ENCODE peak calls at places on chromosomes 11 and 22, in seven cellular contexts. One of them, this sample, is unnamed.

GRCh38 chr22:20957118-20957690 is 9.9 kb upstream of the AIFM3 start:
- DNase-seq in stimulated activated CD4-positive, alpha-beta T cell treated with anti-CD3 and anti-CD28 coated beads, Interleukin-1b, Interleukin-23, amount 100 ng/mL, for 24 hours: no peak
- DNase-seq in GM12891: no peak
- DNase-seq in nephron progenitor cell: peak
- DNase-seq in AG20443: peak
- DNase-seq in LHCN-M2: no peak
- DNase-seq in skeletal muscle cell: no peak
- DNase-seq in this sample: no peak

GRCh38 chr22:29780781-29781676 is 13.9 kb downstream of the UQCR10 start:
- DNase-seq in GM12891: no peak
- DNase-seq in LHCN-M2: peak
- DNase-seq in stimulated activated CD4-positive, alpha-beta T cell treated with anti-CD3 and anti-CD28 coated beads, Interleukin-1b, Interleukin-23, amount 100 ng/mL, for 24 hours: no peak
- DNase-seq in skeletal muscle cell: peak
- DNase-seq in AG20443: peak
- DNase-seq in nephron progenitor cell: no peak
- DNase-seq in this sample: no peak

GRCh38 chr11:35791088-35791958 is 128.7 kb downstream of the TRIM44 start:
- DNase-seq in LHCN-M2: no peak
- DNase-seq in GM12891: no peak
- DNase-seq in skeletal muscle cell: no peak
- DNase-seq in AG20443: no peak
- DNase-seq in stimulated activated CD4-positive, alpha-beta T cell treated with anti-CD3 and anti-CD28 coated beads, Interleukin-1b, Interleukin-23, amount 100 ng/mL, for 24 hours: no peak
- DNase-seq in nephron progenitor cell: no peak
- DNase-seq in this sample: no peak

GRCh38 chr11:31643831-31644230 is 134.3 kb downstream of the ELP4 start:
- DNase-seq in skeletal muscle cell: peak
- DNase-seq in GM12891: no peak
- DNase-seq in stimulated activated CD4-positive, alpha-beta T cell treated with anti-CD3 and anti-CD28 coated beads, Interleukin-1b, Interleukin-23, amount 100 ng/mL, for 24 hours: no peak
- DNase-seq in AG20443: no peak
- DNase-seq in LHCN-M2: peak
- DNase-seq in nephron progenitor cell: no peak
- DNase-seq in this sample: no peak

GRCh38 chr22:38067771-38068360 is 10.7 kb downstream of the PICK1 start:
- DNase-seq in skeletal muscle cell: no peak
- DNase-seq in GM12891: no peak
- DNase-seq in stimulated activated CD4-positive, alpha-beta T cell treated with anti-CD3 and anti-CD28 coated beads, Interleukin-1b, Interleukin-23, amount 100 ng/mL, for 24 hours: no peak
- DNase-seq in AG20443: no peak
- DNase-seq in LHCN-M2: no peak
- DNase-seq in nephron progenitor cell: no peak
- DNase-seq in this sample: no peak

GRCh38 chr22:32661296-32661695 is 140.2 kb upstream of the TIMP3 start:
- DNase-seq in LHCN-M2: peak
- DNase-seq in skeletal muscle cell: peak
- DNase-seq in GM12891: no peak
- DNase-seq in stimulated activated CD4-positive, alpha-beta T cell treated with anti-CD3 and anti-CD28 coated beads, Interleukin-1b, Interleukin-23, amount 100 ng/mL, for 24 hours: no peak
- DNase-seq in nephron progenitor cell: no peak
- DNase-seq in AG20443: peak
- DNase-seq in this sample: no peak

GRCh38 chr11:128598755-128599154 is 11.4 kb upstream of the ETS1 start:
- DNase-seq in stimulated activated CD4-positive, alpha-beta T cell treated with anti-CD3 and anti-CD28 coated beads, Interleukin-1b, Interleukin-23, amount 100 ng/mL, for 24 hours: no peak
- DNase-seq in LHCN-M2: no peak
- DNase-seq in nephron progenitor cell: no peak
- DNase-seq in AG20443: no peak
- DNase-seq in GM12891: no peak
- DNase-seq in skeletal muscle cell: no peak
- DNase-seq in this sample: no peak

GRCh38 chr22:40076702-40077645 is 82.2 kb downstream of the FAM83F start:
- DNase-seq in LHCN-M2: no peak
- DNase-seq in stimulated activated CD4-positive, alpha-beta T cell treated with anti-CD3 and anti-CD28 coated beads, Interleukin-1b, Interleukin-23, amount 100 ng/mL, for 24 hours: no peak
- DNase-seq in nephron progenitor cell: no peak
- DNase-seq in GM12891: no peak
- DNase-seq in AG20443: peak
- DNase-seq in skeletal muscle cell: no peak
- DNase-seq in this sample: no peak

GRCh38 chr22:27242917-27243589 is 558.5 kb downstream of the MN1 start:
- DNase-seq in AG20443: no peak
- DNase-seq in stimulated activated CD4-positive, alpha-beta T cell treated with anti-CD3 and anti-CD28 coated beads, Interleukin-1b, Interleukin-23, amount 100 ng/mL, for 24 hours: no peak
- DNase-seq in GM12891: no peak
- DNase-seq in nephron progenitor cell: no peak
- DNase-seq in skeletal muscle cell: no peak
- DNase-seq in LHCN-M2: no peak
- DNase-seq in this sample: no peak

GRCh38 chr11:9138612-9139579 is 47.5 kb upstream of the SCUBE2 start:
- DNase-seq in AG20443: peak
- DNase-seq in LHCN-M2: peak
- DNase-seq in stimulated activated CD4-positive, alpha-beta T cell treated with anti-CD3 and anti-CD28 coated beads, Interleukin-1b, Interleukin-23, amount 100 ng/mL, for 24 hours: peak
- DNase-seq in skeletal muscle cell: peak
- DNase-seq in GM12891: no peak
- DNase-seq in nephron progenitor cell: no peak
- DNase-seq in this sample: peak

GRCh38 chr11:1827095-1827797 is 7.5 kb upstream of the SYT8 start:
- DNase-seq in GM12891: no peak
- DNase-seq in AG20443: peak
- DNase-seq in nephron progenitor cell: no peak
- DNase-seq in LHCN-M2: peak
- DNase-seq in skeletal muscle cell: peak
- DNase-seq in stimulated activated CD4-positive, alpha-beta T cell treated with anti-CD3 and anti-CD28 coated beads, Interleukin-1b, Interleukin-23, amount 100 ng/mL, for 24 hours: no peak
- DNase-seq in this sample: no peak

GRCh38 chr11:36311926-36312592 is 16.0 kb downstream of the PRR5L start:
- DNase-seq in skeletal muscle cell: no peak
- DNase-seq in GM12891: no peak
- DNase-seq in stimulated activated CD4-positive, alpha-beta T cell treated with anti-CD3 and anti-CD28 coated beads, Interleukin-1b, Interleukin-23, amount 100 ng/mL, for 24 hours: no peak
- DNase-seq in nephron progenitor cell: no peak
- DNase-seq in LHCN-M2: no peak
- DNase-seq in AG20443: no peak
- DNase-seq in this sample: no peak

GRCh38 chr11:14114269-14114668 is 151.7 kb downstream of the SPON1 start:
- DNase-seq in stimulated activated CD4-positive, alpha-beta T cell treated with anti-CD3 and anti-CD28 coated beads, Interleukin-1b, Interleukin-23, amount 100 ng/mL, for 24 hours: no peak
- DNase-seq in LHCN-M2: no peak
- DNase-seq in GM12891: no peak
- DNase-seq in nephron progenitor cell: no peak
- DNase-seq in skeletal muscle cell: no peak
- DNase-seq in AG20443: no peak
- DNase-seq in this sample: no peak

GRCh38 chr11:67611165-67611564 is 4.4 kb downstream of the NDUFV1 start:
- DNase-seq in nephron progenitor cell: no peak
- DNase-seq in stimulated activated CD4-positive, alpha-beta T cell treated with anti-CD3 and anti-CD28 coated beads, Interleukin-1b, Interleukin-23, amount 100 ng/mL, for 24 hours: no peak
- DNase-seq in LHCN-M2: no peak
- DNase-seq in skeletal muscle cell: no peak
- DNase-seq in AG20443: no peak
- DNase-seq in GM12891: no peak
- DNase-seq in this sample: no peak